ENCODE peak calls at places on chromosome 17, in four cellular contexts. One of them, this sample, is unnamed.

GRCh38 chr17:47694818-47695663 is 1.1 kb downstream of the TBKBP1 start:
- DNase-seq in esophagus squamous epithelium: no peak
- DNase-seq in choroid plexus epithelial cell: peak
- DNase-seq in cardiac muscle cell: peak
- DNase-seq in this sample: peak

GRCh38 chr17:77842148-77842905 is 116.2 kb upstream of the TNRC6C start:
- DNase-seq in esophagus squamous epithelium: no peak
- DNase-seq in cardiac muscle cell: no peak
- DNase-seq in choroid plexus epithelial cell: peak
- DNase-seq in this sample: no peak

GRCh38 chr17:50916708-50917417 is 50.7 kb upstream of the TOB1 start:
- DNase-seq in esophagus squamous epithelium: no peak
- DNase-seq in choroid plexus epithelial cell: no peak
- DNase-seq in cardiac muscle cell: peak
- DNase-seq in this sample: no peak

GRCh38 chr17:34570491-34570890 is 8.9 kb upstream of the TMEM132E start:
- DNase-seq in esophagus squamous epithelium: no peak
- DNase-seq in choroid plexus epithelial cell: no peak
- DNase-seq in cardiac muscle cell: no peak
- DNase-seq in this sample: no peak

GRCh38 chr17:43092891-43093290 is 32.3 kb downstream of the BRCA1 start:
- DNase-seq in choroid plexus epithelial cell: peak
- DNase-seq in cardiac muscle cell: peak
- DNase-seq in esophagus squamous epithelium: no peak
- DNase-seq in this sample: no peak

GRCh38 chr17:1331708-1332107 is 52.2 kb downstream of the TRARG1 start:
- DNase-seq in esophagus squamous epithelium: no peak
- DNase-seq in cardiac muscle cell: no peak
- DNase-seq in choroid plexus epithelial cell: no peak
- DNase-seq in this sample: no peak

GRCh38 chr17:33288954-33289353 is 4.1 kb downstream of the ASIC2 start:
- DNase-seq in esophagus squamous epithelium: no peak
- DNase-seq in choroid plexus epithelial cell: no peak
- DNase-seq in cardiac muscle cell: no peak
- DNase-seq in this sample: no peak

GRCh38 chr17:62098623-62099231 is 33.6 kb upstream of the MED13 start:
- DNase-seq in choroid plexus epithelial cell: no peak
- DNase-seq in cardiac muscle cell: no peak
- DNase-seq in esophagus squamous epithelium: no peak
- DNase-seq in this sample: no peak

GRCh38 chr17:39547713-39548478 is 59.8 kb downstream of the NEUROD2 start:
- DNase-seq in choroid plexus epithelial cell: peak
- DNase-seq in esophagus squamous epithelium: no peak
- DNase-seq in cardiac muscle cell: peak
- DNase-seq in this sample: peak

GRCh38 chr17:951388-952132 is 28.0 kb downstream of the NXN start:
- DNase-seq in cardiac muscle cell: peak
- DNase-seq in esophagus squamous epithelium: no peak
- DNase-seq in choroid plexus epithelial cell: peak
- DNase-seq in this sample: peak

GRCh38 chr17:56700919-56701420 is 107.5 kb downstream of the NOG start:
- DNase-seq in cardiac muscle cell: no peak
- DNase-seq in choroid plexus epithelial cell: no peak
- DNase-seq in esophagus squamous epithelium: no peak
- DNase-seq in this sample: no peak

GRCh38 chr17:69722518-69722917 is 308.0 kb downstream of the MAP2K6 start:
- DNase-seq in esophagus squamous epithelium: no peak
- DNase-seq in cardiac muscle cell: no peak
- DNase-seq in choroid plexus epithelial cell: no peak
- DNase-seq in this sample: no peak

GRCh38 chr17:34633351-34633750 is 54.0 kb downstream of the TMEM132E start:
- DNase-seq in esophagus squamous epithelium: no peak
- DNase-seq in choroid plexus epithelial cell: no peak
- DNase-seq in cardiac muscle cell: no peak
- DNase-seq in this sample: peak

GRCh38 chr17:48671697-48672171 is 45.6 kb upstream of the HOXB9 start:
- DNase-seq in cardiac muscle cell: peak
- DNase-seq in choroid plexus epithelial cell: peak
- DNase-seq in esophagus squamous epithelium: no peak
- DNase-seq in this sample: peak

GRCh38 chr17:7858487-7858832 is 657 bp downstream of the CYB5D1 start:
- DNase-seq in choroid plexus epithelial cell: peak
- DNase-seq in esophagus squamous epithelium: no peak
- DNase-seq in cardiac muscle cell: peak
- DNase-seq in this sample: peak

GRCh38 chr17:66949501-66949900 is 15.0 kb upstream of the CACNG4 start:
- DNase-seq in esophagus squamous epithelium: no peak
- DNase-seq in choroid plexus epithelial cell: no peak
- DNase-seq in cardiac muscle cell: no peak
- DNase-seq in this sample: no peak

GRCh38 chr17:15384142-15384803 is 42.9 kb upstream of the TEKT3 start:
- DNase-seq in choroid plexus epithelial cell: no peak
- DNase-seq in esophagus squamous epithelium: no peak
- DNase-seq in cardiac muscle cell: peak
- DNase-seq in this sample: no peak

GRCh38 chr17:80320496-80320895 is 59.8 kb downstream of the RNF213 start:
- DNase-seq in esophagus squamous epithelium: no peak
- DNase-seq in cardiac muscle cell: no peak
- DNase-seq in choroid plexus epithelial cell: no peak
- DNase-seq in this sample: no peak

GRCh38 chr17:81057079-81057730 is 22.3 kb downstream of the BAIAP2 start:
- DNase-seq in esophagus squamous epithelium: no peak
- DNase-seq in cardiac muscle cell: peak
- DNase-seq in choroid plexus epithelial cell: peak
- DNase-seq in this sample: peak

GRCh38 chr17:1029196-1029911 is 32.4 kb downstream of the TIMM22 start:
- DNase-seq in esophagus squamous epithelium: no peak
- DNase-seq in cardiac muscle cell: peak
- DNase-seq in choroid plexus epithelial cell: peak
- DNase-seq in this sample: no peak

GRCh38 chr17:8499614-8500013 is 63.9 kb downstream of the NDEL1 start:
- DNase-seq in cardiac muscle cell: no peak
- DNase-seq in esophagus squamous epithelium: no peak
- DNase-seq in choroid plexus epithelial cell: no peak
- DNase-seq in this sample: no peak

GRCh38 chr17:68456529-68457167 is 648 bp downstream of the WIPI1 start:
- DNase-seq in choroid plexus epithelial cell: peak
- DNase-seq in esophagus squamous epithelium: no peak
- DNase-seq in cardiac muscle cell: peak
- DNase-seq in this sample: peak

GRCh38 chr17:30340957-30341356 is 7.1 kb upstream of the TMIGD1 start:
- DNase-seq in esophagus squamous epithelium: no peak
- DNase-seq in cardiac muscle cell: peak
- DNase-seq in choroid plexus epithelial cell: peak
- DNase-seq in this sample: no peak

GRCh38 chr17:47253541-47254402 is at the start of gene ITGB3:
- DNase-seq in cardiac muscle cell: peak
- DNase-seq in esophagus squamous epithelium: no peak
- DNase-seq in choroid plexus epithelial cell: peak
- DNase-seq in this sample: peak

GRCh38 chr17:5120036-5120435 is 4.2 kb downstream of the USP6 start:
- DNase-seq in choroid plexus epithelial cell: no peak
- DNase-seq in esophagus squamous epithelium: no peak
- DNase-seq in cardiac muscle cell: no peak
- DNase-seq in this sample: no peak

GRCh38 chr17:10073905-10074304 is 124.5 kb downstream of the GAS7 start:
- DNase-seq in cardiac muscle cell: peak
- DNase-seq in esophagus squamous epithelium: no peak
- DNase-seq in choroid plexus epithelial cell: no peak
- DNase-seq in this sample: no peak

GRCh38 chr17:45310380-45311324 is 6.2 kb downstream of the MAP3K14 start:
- DNase-seq in choroid plexus epithelial cell: no peak
- DNase-seq in cardiac muscle cell: peak
- DNase-seq in esophagus squamous epithelium: no peak
- DNase-seq in this sample: no peak

GRCh38 chr17:19579867-19580565 is 46.4 kb downstream of the SLC47A1 start:
- DNase-seq in choroid plexus epithelial cell: no peak
- DNase-seq in cardiac muscle cell: peak
- DNase-seq in esophagus squamous epithelium: no peak
- DNase-seq in this sample: no peak

GRCh38 chr17:76824103-76824502 is 44.1 kb upstream of the MGAT5B start:
- DNase-seq in esophagus squamous epithelium: no peak
- DNase-seq in cardiac muscle cell: no peak
- DNase-seq in choroid plexus epithelial cell: no peak
- DNase-seq in this sample: no peak

GRCh38 chr17:72430611-72431432 is 310.0 kb downstream of the SOX9 start:
- DNase-seq in esophagus squamous epithelium: no peak
- DNase-seq in choroid plexus epithelial cell: no peak
- DNase-seq in cardiac muscle cell: peak
- DNase-seq in this sample: no peak

GRCh38 chr17:9292563-9292941 is 271.2 kb downstream of the NTN1 start:
- DNase-seq in choroid plexus epithelial cell: no peak
- DNase-seq in esophagus squamous epithelium: no peak
- DNase-seq in cardiac muscle cell: no peak
- DNase-seq in this sample: no peak

GRCh38 chr17:1030684-1031557 is 34.0 kb downstream of the TIMM22 start:
- DNase-seq in choroid plexus epithelial cell: peak
- DNase-seq in cardiac muscle cell: no peak
- DNase-seq in esophagus squamous epithelium: no peak
- DNase-seq in this sample: no peak

GRCh38 chr17:55062921-55063320 is 94.4 kb downstream of the STXBP4 start:
- DNase-seq in cardiac muscle cell: no peak
- DNase-seq in choroid plexus epithelial cell: peak
- DNase-seq in esophagus squamous epithelium: no peak
- DNase-seq in this sample: no peak

GRCh38 chr17:81641825-81642489 is 5.0 kb downstream of the TSPAN10 start:
- DNase-seq in cardiac muscle cell: peak
- DNase-seq in choroid plexus epithelial cell: peak
- DNase-seq in esophagus squamous epithelium: no peak
- DNase-seq in this sample: peak

GRCh38 chr17:74769856-74770497 is 6.2 kb downstream of the NAT9 start:
- DNase-seq in esophagus squamous epithelium: no peak
- DNase-seq in cardiac muscle cell: no peak
- DNase-seq in choroid plexus epithelial cell: no peak
- DNase-seq in this sample: no peak

GRCh38 chr17:74769266-74769855 is 6.8 kb downstream of the NAT9 start:
- DNase-seq in esophagus squamous epithelium: no peak
- DNase-seq in choroid plexus epithelial cell: no peak
- DNase-seq in cardiac muscle cell: no peak
- DNase-seq in this sample: no peak

GRCh38 chr17:74768763-74769114 is 7.4 kb downstream of the NAT9 start:
- DNase-seq in esophagus squamous epithelium: no peak
- DNase-seq in choroid plexus epithelial cell: no peak
- DNase-seq in cardiac muscle cell: no peak
- DNase-seq in this sample: no peak

GRCh38 chr17:74767111-74767516 is 9.0 kb downstream of the NAT9 start:
- DNase-seq in cardiac muscle cell: no peak
- DNase-seq in choroid plexus epithelial cell: no peak
- DNase-seq in esophagus squamous epithelium: no peak
- DNase-seq in this sample: no peak

DNA sequence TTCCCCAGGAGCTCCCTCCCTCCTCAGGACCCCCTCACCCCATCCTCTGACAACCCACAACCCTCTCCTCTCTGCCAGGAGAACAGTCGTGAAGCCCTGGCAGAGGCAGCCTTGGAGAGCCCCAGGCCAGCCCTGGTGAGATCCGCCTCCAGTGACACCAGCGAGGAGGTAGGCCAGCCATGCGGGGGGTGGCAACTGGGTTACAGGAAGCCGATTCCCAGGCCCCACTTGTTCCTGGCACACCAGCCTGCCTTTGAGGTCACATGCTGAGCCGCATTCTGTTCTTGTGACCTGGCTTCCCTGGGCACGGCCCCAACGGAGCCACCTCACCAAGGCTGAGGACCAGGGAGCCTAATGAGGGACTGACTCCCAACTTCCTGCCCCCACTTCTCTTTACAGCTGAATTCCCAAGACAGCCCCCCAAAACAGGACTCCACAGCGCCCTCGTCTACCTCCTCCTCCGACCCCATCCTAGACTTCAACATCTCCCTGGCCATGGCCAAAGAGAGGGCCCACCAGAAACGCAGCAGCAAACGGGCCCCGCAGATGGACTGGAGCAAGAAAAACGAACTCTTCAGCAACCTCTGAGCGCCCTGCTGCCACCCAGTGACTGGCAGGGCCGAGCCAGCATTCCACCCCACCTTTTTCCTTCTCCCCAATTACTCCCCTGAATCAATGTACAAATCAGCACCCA is 7.9 kb downstream of the NAT9 start:
- DNase-seq in cardiac muscle cell: peak
- DNase-seq in esophagus squamous epithelium: no peak
- DNase-seq in choroid plexus epithelial cell: peak
- DNase-seq in this sample: no peak
- TF ChIP-seq CTCF in cardiac muscle cell: no peak
- TF ChIP-seq CTCF in esophagus squamous epithelium: no peak
- TF ChIP-seq CTCF in choroid plexus epithelial cell: no peak
- TF ChIP-seq CTCF in this sample: no peak

DNA sequence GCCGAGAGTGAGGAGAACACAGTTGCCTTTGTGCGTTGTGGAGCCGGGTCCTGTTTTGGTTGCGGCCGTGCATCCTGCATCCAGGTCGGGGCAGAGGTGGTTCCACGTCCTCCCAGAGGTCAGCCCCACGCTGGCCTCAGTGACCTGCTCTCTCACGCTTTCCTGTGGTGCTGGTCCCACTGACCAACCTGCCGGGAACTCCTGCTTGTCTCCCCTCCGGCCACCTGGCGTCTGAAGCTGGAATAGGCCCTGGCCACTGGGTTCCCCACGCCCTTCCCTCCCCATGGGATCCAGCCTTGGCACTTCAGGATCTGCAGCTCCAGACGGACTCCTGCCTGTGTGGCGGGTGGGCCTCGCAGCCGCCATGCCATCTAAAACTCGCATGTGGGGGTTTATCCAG is 85.5 kb upstream of the ZNF750 start:
- DNase-seq in esophagus squamous epithelium: no peak
- DNase-seq in cardiac muscle cell: no peak
- DNase-seq in choroid plexus epithelial cell: no peak
- DNase-seq in this sample: no peak
- TF ChIP-seq CTCF in esophagus squamous epithelium: no peak
- TF ChIP-seq CTCF in cardiac muscle cell: no peak
- TF ChIP-seq CTCF in choroid plexus epithelial cell: no peak
- TF ChIP-seq CTCF in this sample: no peak

GRCh38 chr17:41748275-41748674 is 13.8 kb upstream of the HAP1 start:
- DNase-seq in cardiac muscle cell: no peak
- DNase-seq in choroid plexus epithelial cell: no peak
- DNase-seq in esophagus squamous epithelium: no peak
- DNase-seq in this sample: no peak
- TF ChIP-seq CTCF in cardiac muscle cell: no peak
- TF ChIP-seq CTCF in choroid plexus epithelial cell: no peak
- TF ChIP-seq CTCF in esophagus squamous epithelium: no peak
- TF ChIP-seq CTCF in this sample: no peak

GRCh38 chr17:58323420-58324408 is 4.9 kb downstream of the TSPOAP1 start:
- DNase-seq in cardiac muscle cell: no peak
- DNase-seq in esophagus squamous epithelium: no peak
- DNase-seq in choroid plexus epithelial cell: no peak
- DNase-seq in this sample: no peak
- TF ChIP-seq CTCF in cardiac muscle cell: no peak
- TF ChIP-seq CTCF in esophagus squamous epithelium: no peak
- TF ChIP-seq CTCF in choroid plexus epithelial cell: no peak
- TF ChIP-seq CTCF in this sample: no peak

GRCh38 chr17:64172510-64172909 is 42.6 kb upstream of the ERN1 start:
- DNase-seq in cardiac muscle cell: no peak
- DNase-seq in choroid plexus epithelial cell: no peak
- DNase-seq in esophagus squamous epithelium: no peak
- DNase-seq in this sample: no peak
- TF ChIP-seq CTCF in cardiac muscle cell: no peak
- TF ChIP-seq CTCF in choroid plexus epithelial cell: peak
- TF ChIP-seq CTCF in esophagus squamous epithelium: no peak
- TF ChIP-seq CTCF in this sample: no peak